ENCODE peak calls at places on chromosome 11, in six cellular contexts. W, N, F, I, H and V are unnamed samples.

GRCh38 chr11:46649180-46649738 is 31.9 kb downstream of the ATG13 start:
- DNase-seq in N (no peak), F (no peak), W (no peak), I (no peak), H (peak), V (no peak)

GRCh38 chr11:110710520-110711381 is 1.5 kb downstream of the ARHGAP20 start:
- DNase-seq in F (no peak), W (peak), I (no peak), H (peak), N (no peak), V (peak)

GRCh38 chr11:63212742-63213141 is 30.7 kb downstream of the SLC22A25 start:
- DNase-seq in F (peak), N (no peak), W (no peak), H (peak), I (no peak), V (no peak)

GRCh38 chr11:61963016-61963281 is 4.5 kb downstream of the FTH1 start:
- DNase-seq in F (peak), W (no peak), N (no peak), I (no peak), H (no peak), V (no peak)

GRCh38 chr11:123408619-123409455 is 21.2 kb upstream of the GRAMD1B start:
- DNase-seq in F (no peak), I (no peak), W (no peak), H (no peak), N (no peak), V (no peak)

GRCh38 chr11:129041611-129042018 is 98.9 kb upstream of the TP53AIP1 start:
- DNase-seq in W (no peak), N (no peak), I (no peak), H (no peak), F (no peak), V (no peak)

GRCh38 chr11:13260196-13260962 is 17.2 kb upstream of the BMAL1 start:
- DNase-seq in I (no peak), W (no peak), F (no peak), H (no peak), N (no peak), V (no peak)

GRCh38 chr11:76614471-76615183 is 55.9 kb downstream of the LRRC32 start:
- DNase-seq in H (no peak), W (no peak), N (no peak), F (no peak), I (no peak), V (no peak)

GRCh38 chr11:106344392-106344791 is 266.9 kb downstream of the AASDHPPT start:
- DNase-seq in H (no peak), W (no peak), N (no peak), F (no peak), I (no peak), V (no peak)

GRCh38 chr11:70246196-70246595 is 24.3 kb upstream of the PPFIA1 start:
- DNase-seq in F (no peak), I (no peak), H (no peak), W (no peak), N (no peak), V (no peak)

GRCh38 chr11:71222318-71223080 is 29.9 kb downstream of the SHANK2 start:
- DNase-seq in N (no peak), F (no peak), I (no peak), W (no peak), H (no peak), V (no peak)

GRCh38 chr11:116833491-116833815 is 3.7 kb downstream of the APOC3 start:
- DNase-seq in N (no peak), W (no peak), F (no peak), I (no peak), H (no peak), V (no peak)

GRCh38 chr11:126186708-126187481 is 24.6 kb downstream of the RPUSD4 start:
- DNase-seq in F (no peak), H (peak), N (no peak), I (no peak), W (no peak), V (no peak)

GRCh38 chr11:87143663-87144062 is 105.9 kb downstream of the TMEM135 start:
- DNase-seq in I (no peak), N (no peak), H (no peak), W (no peak), F (no peak), V (no peak)

GRCh38 chr11:123196060-123196714 is 1.1 kb upstream of the CLMP start:
- DNase-seq in F (no peak), H (no peak), W (no peak), I (no peak), N (no peak), V (no peak)

GRCh38 chr11:60880635-60881282 is 13.4 kb downstream of the ZP1 start:
- DNase-seq in N (no peak), F (no peak), H (peak), W (no peak), I (no peak), V (no peak)

GRCh38 chr11:2178906-2179494 is 7.4 kb upstream of the TH start:
- DNase-seq in N (no peak), I (no peak), W (no peak), H (peak), F (no peak), V (no peak)

GRCh38 chr11:45411221-45411946 is 125.2 kb upstream of the SYT13 start:
- DNase-seq in W (no peak), F (no peak), I (no peak), N (no peak), H (no peak), V (no peak)

GRCh38 chr11:8745431-8745986 is 62.9 kb downstream of the RPL27A start:
- DNase-seq in W (no peak), F (no peak), N (no peak), H (no peak), I (no peak), V (no peak)

GRCh38 chr11:111814567-111814966 is 48.4 kb upstream of the PPP2R1B start:
- DNase-seq in F (no peak), H (no peak), N (no peak), W (no peak), I (no peak), V (no peak)

GRCh38 chr11:2664331-2664730 is 35.5 kb downstream of the KCNQ1OT1 start:
- DNase-seq in H (no peak), N (no peak), I (no peak), W (no peak), F (no peak), V (no peak)

GRCh38 chr11:19433367-19433766 is 192.6 kb upstream of the E2F8 start:
- DNase-seq in F (no peak), I (peak), H (no peak), W (no peak), N (no peak), V (no peak)

GRCh38 chr11:60193687-60194433 is 11.0 kb upstream of the MS4A6A start:
- DNase-seq in N (peak), H (peak), I (peak), F (peak), W (no peak), V (no peak)

GRCh38 chr11:40029406-40029805 is 1430.0 kb downstream of the LRRC4C start:
- DNase-seq in W (no peak), I (no peak), N (no peak), H (no peak), F (no peak), V (no peak)

GRCh38 chr11:8917157-8917820 is 6.3 kb downstream of the AKIP1 start:
- DNase-seq in H (peak), N (no peak), F (no peak), W (no peak), I (no peak), V (no peak)

GRCh38 chr11:88332851-88333250 is 4.7 kb downstream of the CTSC start:
- DNase-seq in W (no peak), I (no peak), N (no peak), H (no peak), F (no peak), V (no peak)

GRCh38 chr11:6812391-6813005 is 13.0 kb upstream of the OR6A2 start:
- DNase-seq in W (peak), N (no peak), F (peak), I (peak), H (peak), V (peak)

GRCh38 chr11:93589347-93589746 is 46.2 kb upstream of the SMCO4 start:
- DNase-seq in W (no peak), N (no peak), F (no peak), H (no peak), I (no peak), V (no peak)

GRCh38 chr11:93583490-93583889 is 40.3 kb upstream of the SMCO4 start:
- DNase-seq in W (no peak), H (no peak), I (no peak), N (no peak), F (peak), V (no peak)

GRCh38 chr11:93587858-93588581 is 44.8 kb upstream of the SMCO4 start:
- DNase-seq in F (peak), H (no peak), I (no peak), N (no peak), W (no peak), V (no peak)

GRCh38 chr11:93591247-93591898 is 48.2 kb upstream of the SMCO4 start:
- DNase-seq in I (peak), H (peak), N (no peak), W (no peak), F (peak), V (no peak)

DNA sequence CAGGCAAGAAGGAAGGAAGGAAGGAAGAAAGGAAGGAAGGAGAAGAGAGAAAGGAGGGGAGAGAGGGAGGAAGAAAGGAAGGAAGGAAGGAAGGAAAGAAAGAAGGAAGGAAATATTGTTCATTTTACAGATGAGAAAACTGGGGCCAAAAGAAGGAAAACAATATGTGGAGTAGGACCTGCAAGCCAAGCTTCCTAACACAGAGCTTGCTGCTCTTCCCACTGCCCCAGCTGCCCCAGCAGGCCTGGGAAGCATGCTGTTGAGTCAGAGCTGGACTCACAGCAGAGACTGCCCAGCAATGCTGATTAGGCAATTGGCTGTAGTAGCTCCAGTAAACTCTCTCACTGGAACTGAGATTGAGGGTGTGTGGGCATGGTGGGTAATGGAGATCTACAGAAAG is 42.6 kb upstream of the SMCO4 start:
- DNase-seq in H (no peak), N (no peak), I (no peak), F (peak), W (no peak), V (no peak)
- TF ChIP-seq TAF1 in H (no peak), N (no peak), I (no peak), F (no peak), W (no peak), V (no peak)

GRCh38 chr11:34629711-34630110 is 8.8 kb downstream of the EHF start:
- DNase-seq in H (no peak), F (no peak), N (no peak), I (no peak), W (no peak), V (no peak)

GRCh38 chr11:34632105-34632780 is 11.3 kb downstream of the EHF start:
- DNase-seq in F (no peak), I (no peak), H (no peak), W (no peak), N (no peak), V (no peak)

GRCh38 chr11:34631737-34632104 is 10.8 kb downstream of the EHF start:
- DNase-seq in W (no peak), F (no peak), H (no peak), N (no peak), I (no peak), V (no peak)

GRCh38 chr11:34631297-34631696 is 10.4 kb downstream of the EHF start:
- DNase-seq in H (no peak), F (no peak), W (no peak), N (no peak), I (no peak), V (no peak)

GRCh38 chr11:34630544-34630943 is 9.7 kb downstream of the EHF start:
- DNase-seq in H (no peak), N (no peak), F (no peak), W (no peak), I (no peak), V (no peak)
- TF ChIP-seq POLR2A in H (no peak), N (no peak), F (no peak), W (no peak), I (no peak), V (no peak)

GRCh38 chr11:4083198-4083597 is 11.4 kb upstream of the RRM1 start:
- DNase-seq in N (no peak), W (no peak), H (no peak), I (no peak), F (no peak), V (no peak)
- TF ChIP-seq TAF1 in N (no peak), W (no peak), H (no peak), I (no peak), F (no peak), V (no peak)

GRCh38 chr11:65492637-65493366 is 6.0 kb upstream of the MALAT1 start:
- DNase-seq in H (no peak), I (peak), N (no peak), W (no peak), F (peak), V (no peak)
- TF ChIP-seq POLR2A in H (no peak), I (peak), N (no peak), W (peak), F (no peak), V (peak)

GRCh38 chr11:35783803-35784202 is 121.2 kb downstream of the TRIM44 start:
- DNase-seq in H (no peak), W (no peak), N (no peak), F (no peak), I (no peak), V (no peak)

GRCh38 chr11:35786188-35786587 is 123.6 kb downstream of the TRIM44 start:
- DNase-seq in I (no peak), W (no peak), F (peak), N (no peak), H (no peak), V (no peak)

GRCh38 chr11:35784699-35785098 is 122.1 kb downstream of the TRIM44 start:
- DNase-seq in I (no peak), H (no peak), F (no peak), W (no peak), N (no peak), V (no peak)

GRCh38 chr11:35786918-35787557 is 124.5 kb downstream of the TRIM44 start:
- DNase-seq in W (no peak), I (no peak), F (no peak), N (no peak), H (no peak), V (no peak)

GRCh38 chr11:35785287-35786167 is 123.0 kb downstream of the TRIM44 start:
- DNase-seq in F (no peak), N (no peak), H (no peak), I (peak), W (no peak), V (no peak)
- TF ChIP-seq TAF1 in F (no peak), N (no peak), H (no peak), I (no peak), W (no peak), V (no peak)

DNA sequence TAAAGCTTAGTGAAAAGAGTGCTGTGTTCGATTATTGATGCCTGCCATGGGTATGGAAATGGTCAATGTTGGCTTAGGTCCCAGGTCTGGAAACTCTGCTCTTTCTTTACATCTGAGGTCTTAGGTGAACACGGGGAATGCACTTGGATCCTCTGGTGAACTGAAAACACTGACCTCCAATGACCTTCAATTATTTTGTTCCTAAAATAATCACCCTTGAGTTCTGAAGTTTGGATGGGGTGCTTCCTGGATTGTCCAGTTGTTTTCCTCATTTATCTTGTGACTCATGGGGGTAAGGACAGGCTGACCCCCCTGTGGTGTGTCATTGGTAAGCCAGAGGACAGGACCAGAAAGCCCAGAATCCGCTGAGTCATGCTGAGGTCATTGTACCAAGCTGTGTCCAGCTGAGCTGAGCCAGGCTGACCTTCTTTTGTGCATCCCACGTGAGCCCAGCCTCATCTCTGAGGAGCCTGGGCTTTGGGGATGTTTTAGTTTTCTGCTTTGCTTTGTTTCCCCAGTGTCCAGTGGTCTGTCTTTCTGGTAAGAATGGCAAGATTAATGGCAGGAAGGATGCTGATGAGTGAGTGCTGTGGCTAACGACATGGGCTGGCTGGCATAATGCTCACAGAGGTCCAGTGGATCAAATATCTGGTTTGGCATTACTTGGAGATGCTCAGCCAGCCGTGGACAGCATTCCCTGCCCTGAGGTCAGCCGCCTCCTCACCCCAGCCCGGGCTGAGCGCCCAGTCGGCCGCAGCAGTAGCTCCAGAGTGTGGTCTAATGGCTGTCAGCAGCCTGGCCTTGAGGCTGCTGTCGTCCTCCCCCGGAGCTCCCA is 35.6 kb downstream of the AMPD3 start:
- DNase-seq in W (no peak), I (no peak), F (peak), H (peak), N (no peak), V (no peak)
- TF ChIP-seq POLR2A in W (no peak), I (no peak), F (no peak), H (no peak), N (no peak), V (no peak)

GRCh38 chr11:15941206-15941770 is 415.1 kb downstream of the SOX6 start:
- DNase-seq in F (peak), H (no peak), I (no peak), W (peak), N (peak), V (peak)
- TF ChIP-seq TAF1 in F (no peak), H (no peak), I (no peak), W (no peak), N (no peak), V (no peak)

GRCh38 chr11:74748211-74749126 is at the start of gene RNF169:
- DNase-seq in F (peak), W (peak), H (peak), N (peak), I (peak), V (peak)
- TF ChIP-seq POLR2A in F (peak), W (peak), H (peak), N (peak), I (peak), V (peak)

GRCh38 chr11:31809857-31810778 is 1.0 kb downstream of the PAX6 start:
- DNase-seq in F (peak), I (no peak), H (no peak), N (no peak), W (no peak), V (no peak)
- TF ChIP-seq TAF1 in F (no peak), I (no peak), H (no peak), N (no peak), W (no peak), V (no peak)

GRCh38 chr11:83157755-83158473 is 983 bp downstream of the PCF11 start:
- DNase-seq in I (no peak), H (peak), W (no peak), F (peak), N (no peak), V (no peak)
- TF ChIP-seq POLR2A in I (peak), H (no peak), W (no peak), F (peak), N (no peak), V (peak)